ENCODE peak calls at places on chromosomes 2 and 18, in five cellular contexts. C is GM12878, A is tibial nerve, N is A549, M is GM12891. P is an unnamed sample.

GRCh38 chr2:232504438-232504837 is 15.8 kb upstream of the PRSS56 start:
- DNase-seq in C (no peak), A (no peak), N (no peak), M (no peak), P (no peak)

GRCh38 chr2:215707608-215708007 is 271.7 kb upstream of the FN1 start:
- DNase-seq in C (no peak), A (no peak), N (no peak), M (no peak), P (no peak)

GRCh38 chr2:108534577-108535379 is 508 bp downstream of the LIMS1 start:
- DNase-seq in C (no peak), A (no peak), N (peak; percentile 32), M (no peak), P (peak; percentile 42)

GRCh38 chr2:67839668-67840067 is 223.1 kb downstream of the C1D start:
- DNase-seq in C (no peak), A (no peak), N (no peak), M (no peak), P (no peak)

GRCh38 chr2:56248965-56249742 is 65.4 kb downstream of the CCDC85A start:
- DNase-seq in C (no peak), A (no peak), N (no peak), M (no peak), P (no peak)

GRCh38 chr18:48521723-48522122 is 17.1 kb upstream of the CTIF start:
- DNase-seq in C (no peak), A (no peak), N (no peak), M (no peak), P (no peak)

GRCh38 chr2:218406949-218407703 is 7.5 kb downstream of the CTDSP1 start:
- DNase-seq in C (peak; percentile 27), A (peak; percentile 63), N (no peak), M (no peak), P (peak; percentile 51)

GRCh38 chr2:137117385-137117784 is 352.0 kb downstream of the THSD7B start:
- DNase-seq in C (no peak), A (no peak), N (no peak), M (no peak), P (no peak)

GRCh38 chr18:74234326-74235171 is 57.2 kb downstream of the CYB5A start:
- DNase-seq in C (no peak), A (no peak), N (peak; percentile 32), M (no peak), P (peak; percentile 74)

GRCh38 chr2:83071914-83072313 is 1387.2 kb downstream of the SUCLG1 start:
- DNase-seq in C (no peak), A (no peak), N (no peak), M (no peak), P (no peak)

GRCh38 chr2:26993768-26994167 is 23.3 kb downstream of the MAPRE3 start:
- DNase-seq in C (no peak), A (no peak), N (no peak), M (no peak), P (no peak)

DNA sequence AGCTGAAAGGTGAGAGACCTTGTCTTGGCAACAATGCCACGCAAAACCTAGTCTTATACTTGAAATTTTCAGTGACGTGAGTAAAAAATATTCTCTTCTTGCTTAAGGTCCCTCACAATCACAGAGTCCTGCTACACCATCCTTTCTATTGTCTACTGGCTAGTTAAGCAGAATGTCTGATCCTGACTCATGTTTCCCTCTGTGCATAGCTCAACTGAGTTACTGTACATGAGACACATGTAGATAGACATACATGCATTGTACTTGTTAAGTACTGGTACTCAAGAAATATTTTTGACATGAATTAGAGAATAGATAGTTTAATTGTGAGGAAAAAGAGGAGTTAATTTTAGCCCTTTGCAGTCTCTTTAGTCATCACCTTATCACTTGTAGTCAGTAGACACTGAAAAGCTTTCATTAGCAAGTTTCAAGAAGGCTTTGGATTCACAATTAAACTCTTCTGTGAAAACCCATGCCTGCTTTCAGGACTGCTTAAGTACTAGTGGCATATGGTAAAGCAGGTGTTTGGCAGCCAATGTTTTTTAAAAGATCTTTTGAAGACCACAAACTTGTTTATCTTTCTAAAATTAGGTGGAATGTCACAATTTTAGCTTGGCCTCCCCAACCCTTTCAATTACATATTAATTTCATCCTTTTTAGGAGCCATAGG is 158.7 kb upstream of the CCDC150 start:
- DNase-seq in C (no peak), A (no peak), N (no peak), M (no peak), P (no peak)
- TF ChIP-seq POLR2A in C (no peak), A (no peak), N (no peak), M (no peak), P (no peak)

GRCh38 chr2:61144697-61145268 is 17.2 kb upstream of the C2orf74 start:
- DNase-seq in C (peak; percentile 99), A (peak; percentile 90), N (peak; percentile 99), M (peak; percentile 84), P (peak; percentile 82)
- TF ChIP-seq POLR2A in C (peak; percentile 85), A (peak; percentile 70), N (peak; percentile 87), M (peak; percentile 72), P (peak; percentile 21)

GRCh38 chr2:171160630-171161424 is at the start of gene TLK1:
- DNase-seq in C (peak; percentile 54), A (peak; percentile 40), N (peak; percentile 77), M (peak; percentile 58), P (peak; percentile 87)
- TF ChIP-seq POLR2A in C (peak; percentile 78), A (peak; percentile 39), N (peak; percentile 53), M (peak; percentile 69), P (peak; percentile 31)

GRCh38 chr18:9708057-9708881 is at the start of gene RAB31:
- DNase-seq in C (no peak), A (peak; percentile 59), N (peak; percentile 44), M (peak; percentile 51), P (peak; percentile 54)
- TF ChIP-seq POLR2A in C (peak; percentile 60), A (peak; percentile 79), N (peak; percentile 40), M (peak; percentile 39), P (peak; percentile 41)

GRCh38 chr2:173354073-173354600 is 535 bp upstream of the CDCA7 start:
- DNase-seq in C (no peak), A (no peak), N (peak; percentile 61), M (peak; percentile 35), P (no peak)

GRCh38 chr2:173353556-173353955 is 1.1 kb upstream of the CDCA7 start:
- DNase-seq in C (no peak), A (no peak), N (no peak), M (no peak), P (no peak)

GRCh38 chr2:173355132-173355865 is 627 bp downstream of the CDCA7 start:
- DNase-seq in C (no peak), A (no peak), N (peak; percentile 49), M (peak; percentile 46), P (peak; percentile 65)

GRCh38 chr2:173355866-173356508 is 1.3 kb downstream of the CDCA7 start:
- DNase-seq in C (no peak), A (no peak), N (no peak), M (no peak), P (no peak)

GRCh38 chr2:173354601-173355131 is at the start of gene CDCA7:
- DNase-seq in C (no peak), A (no peak), N (peak; percentile 71), M (peak; percentile 71), P (no peak)
- TF ChIP-seq POLR2A in C (peak; percentile 82), A (no peak), N (peak; percentile 79), M (peak; percentile 17), P (peak; percentile 16)

GRCh38 chr2:112640467-112640799 is 5.3 kb upstream of the SLC20A1 start:
- DNase-seq in C (no peak), A (no peak), N (no peak), M (no peak), P (no peak)

GRCh38 chr2:112642561-112642960 is 3.2 kb upstream of the SLC20A1 start:
- DNase-seq in C (no peak), A (no peak), N (no peak), M (no peak), P (no peak)

GRCh38 chr2:112643488-112643887 is 2.3 kb upstream of the SLC20A1 start:
- DNase-seq in C (no peak), A (no peak), N (no peak), M (no peak), P (no peak)

GRCh38 chr2:112642961-112643360 is 2.8 kb upstream of the SLC20A1 start:
- DNase-seq in C (no peak), A (no peak), N (no peak), M (no peak), P (no peak)

DNA sequence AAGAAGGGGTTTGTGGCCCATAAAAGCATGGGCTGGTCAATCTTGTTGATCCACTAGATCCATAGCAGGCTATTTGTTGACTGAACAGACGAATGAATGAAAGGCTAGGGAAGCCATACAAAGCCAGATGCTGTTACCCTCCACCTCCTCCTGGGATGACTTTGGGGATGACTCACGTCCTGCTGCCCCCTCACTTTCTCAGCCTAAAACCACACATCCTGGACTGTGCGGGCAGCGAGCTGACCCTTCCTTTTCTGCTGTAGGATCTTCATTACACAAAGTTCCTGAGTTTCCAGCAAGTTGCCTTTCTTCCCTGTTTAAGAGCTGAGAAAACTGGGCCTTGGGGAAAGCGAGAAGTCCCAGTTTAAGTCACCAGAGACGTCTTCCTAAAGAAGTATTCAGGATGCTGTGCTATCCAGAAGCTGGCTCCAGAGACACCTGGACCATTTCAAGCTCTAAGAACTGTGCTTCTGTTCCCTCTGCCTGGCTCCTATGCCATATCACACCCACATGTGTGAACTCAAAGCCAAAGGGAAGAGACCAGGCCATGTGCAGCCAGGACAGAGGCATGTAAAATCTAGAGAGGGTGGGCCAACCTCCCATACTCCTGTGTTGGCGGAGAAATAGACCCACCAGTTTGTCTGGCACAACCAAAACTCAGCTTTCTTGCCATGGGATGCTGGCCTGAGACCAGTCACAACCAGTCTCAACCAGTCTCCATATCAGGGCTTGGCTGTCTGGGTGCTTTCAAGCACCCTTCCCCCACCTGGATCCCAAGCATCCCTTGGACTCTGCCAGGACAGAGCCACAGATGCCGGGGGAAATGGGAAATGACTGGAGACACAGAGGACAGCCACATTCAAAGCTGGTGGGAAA is 4.7 kb upstream of the SLC20A1 start:
- DNase-seq in C (no peak), A (no peak), N (no peak), M (no peak), P (no peak)
- TF ChIP-seq POLR2A in C (no peak), A (no peak), N (no peak), M (no peak), P (no peak)

P was measured in Peyer's patch.